ENCODE peak calls at places on chromosomes 6 and 20, in eight cellular contexts. One of them, this sample, is unnamed.

GRCh38 chr20:61570796-61571195 is 318.7 kb downstream of the CDH4 start:
- DNase-seq in glutamatergic neuron: no peak
- DNase-seq in GM13976: no peak
- DNase-seq in brain microvascular endothelial cell: no peak
- DNase-seq in left lung: no peak
- DNase-seq in RWPE1: no peak
- DNase-seq in cardiac fibroblast: no peak
- DNase-seq in upper lobe of left lung: no peak
- DNase-seq in this sample: no peak

GRCh38 chr6:29375191-29375590 is at the start of gene OR12D3:
- DNase-seq in glutamatergic neuron: no peak
- DNase-seq in GM13976: no peak
- DNase-seq in brain microvascular endothelial cell: no peak
- DNase-seq in left lung: no peak
- DNase-seq in RWPE1: no peak
- DNase-seq in cardiac fibroblast: no peak
- DNase-seq in upper lobe of left lung: no peak
- DNase-seq in this sample: no peak

GRCh38 chr6:144296973-144297372 is 11.8 kb downstream of the UTRN start:
- DNase-seq in glutamatergic neuron: no peak
- DNase-seq in GM13976: no peak
- DNase-seq in brain microvascular endothelial cell: no peak
- DNase-seq in left lung: peak
- DNase-seq in RWPE1: no peak
- DNase-seq in cardiac fibroblast: peak
- DNase-seq in upper lobe of left lung: no peak
- DNase-seq in this sample: no peak

GRCh38 chr20:43375586-43375985 is 82.1 kb upstream of the SRSF6 start:
- DNase-seq in glutamatergic neuron: no peak
- DNase-seq in GM13976: no peak
- DNase-seq in brain microvascular endothelial cell: no peak
- DNase-seq in left lung: no peak
- DNase-seq in RWPE1: no peak
- DNase-seq in cardiac fibroblast: peak
- DNase-seq in upper lobe of left lung: no peak
- DNase-seq in this sample: no peak

GRCh38 chr6:166615059-166615770 is 11.8 kb downstream of the RPS6KA2 start:
- DNase-seq in glutamatergic neuron: no peak
- DNase-seq in GM13976: no peak
- DNase-seq in brain microvascular endothelial cell: peak
- DNase-seq in left lung: no peak
- DNase-seq in RWPE1: no peak
- DNase-seq in cardiac fibroblast: peak
- DNase-seq in upper lobe of left lung: peak
- DNase-seq in this sample: no peak

GRCh38 chr20:59010321-59010994 is 3.4 kb upstream of the CTSZ start:
- DNase-seq in glutamatergic neuron: no peak
- DNase-seq in GM13976: no peak
- DNase-seq in brain microvascular endothelial cell: no peak
- DNase-seq in left lung: peak
- DNase-seq in RWPE1: peak
- DNase-seq in cardiac fibroblast: peak
- DNase-seq in upper lobe of left lung: no peak
- DNase-seq in this sample: no peak

GRCh38 chr6:151959086-151959485 is 151.6 kb downstream of the ESR1 start:
- DNase-seq in glutamatergic neuron: no peak
- DNase-seq in GM13976: no peak
- DNase-seq in brain microvascular endothelial cell: no peak
- DNase-seq in left lung: no peak
- DNase-seq in RWPE1: no peak
- DNase-seq in cardiac fibroblast: no peak
- DNase-seq in upper lobe of left lung: no peak
- DNase-seq in this sample: no peak

GRCh38 chr6:89734526-89734925 is 85.1 kb downstream of the MDN1 start:
- DNase-seq in glutamatergic neuron: no peak
- DNase-seq in GM13976: no peak
- DNase-seq in brain microvascular endothelial cell: peak
- DNase-seq in left lung: no peak
- DNase-seq in RWPE1: no peak
- DNase-seq in cardiac fibroblast: peak
- DNase-seq in upper lobe of left lung: no peak
- DNase-seq in this sample: no peak

GRCh38 chr6:110075406-110075805 is 97.3 kb downstream of the GPR6 start:
- DNase-seq in glutamatergic neuron: no peak
- DNase-seq in GM13976: no peak
- DNase-seq in brain microvascular endothelial cell: no peak
- DNase-seq in left lung: no peak
- DNase-seq in RWPE1: no peak
- DNase-seq in cardiac fibroblast: peak
- DNase-seq in upper lobe of left lung: no peak
- DNase-seq in this sample: no peak

GRCh38 chr6:28537509-28538140 is 11.9 kb downstream of the GPX5 start:
- DNase-seq in glutamatergic neuron: no peak
- DNase-seq in GM13976: no peak
- DNase-seq in brain microvascular endothelial cell: peak
- DNase-seq in left lung: no peak
- DNase-seq in RWPE1: no peak
- DNase-seq in cardiac fibroblast: no peak
- DNase-seq in upper lobe of left lung: no peak
- DNase-seq in this sample: no peak

GRCh38 chr6:153058909-153059308 is 56.4 kb upstream of the MTRF1L start:
- DNase-seq in glutamatergic neuron: no peak
- DNase-seq in GM13976: no peak
- DNase-seq in brain microvascular endothelial cell: no peak
- DNase-seq in left lung: no peak
- DNase-seq in RWPE1: no peak
- DNase-seq in cardiac fibroblast: peak
- DNase-seq in upper lobe of left lung: no peak
- DNase-seq in this sample: no peak

GRCh38 chr6:36997811-36998722 is 7.4 kb upstream of the FGD2 start:
- DNase-seq in glutamatergic neuron: no peak
- DNase-seq in GM13976: no peak
- DNase-seq in brain microvascular endothelial cell: no peak
- DNase-seq in left lung: no peak
- DNase-seq in RWPE1: no peak
- DNase-seq in cardiac fibroblast: no peak
- DNase-seq in upper lobe of left lung: no peak
- DNase-seq in this sample: no peak

GRCh38 chr6:3227363-3228045 is at the start of gene TUBB2B:
- DNase-seq in glutamatergic neuron: peak
- DNase-seq in GM13976: peak
- DNase-seq in brain microvascular endothelial cell: no peak
- DNase-seq in left lung: no peak
- DNase-seq in RWPE1: no peak
- DNase-seq in cardiac fibroblast: peak
- DNase-seq in upper lobe of left lung: peak
- DNase-seq in this sample: peak

GRCh38 chr6:100311707-100312266 is 152.9 kb downstream of the SIM1 start:
- DNase-seq in glutamatergic neuron: no peak
- DNase-seq in GM13976: no peak
- DNase-seq in brain microvascular endothelial cell: no peak
- DNase-seq in left lung: no peak
- DNase-seq in RWPE1: no peak
- DNase-seq in cardiac fibroblast: no peak
- DNase-seq in upper lobe of left lung: no peak
- DNase-seq in this sample: no peak

DNA sequence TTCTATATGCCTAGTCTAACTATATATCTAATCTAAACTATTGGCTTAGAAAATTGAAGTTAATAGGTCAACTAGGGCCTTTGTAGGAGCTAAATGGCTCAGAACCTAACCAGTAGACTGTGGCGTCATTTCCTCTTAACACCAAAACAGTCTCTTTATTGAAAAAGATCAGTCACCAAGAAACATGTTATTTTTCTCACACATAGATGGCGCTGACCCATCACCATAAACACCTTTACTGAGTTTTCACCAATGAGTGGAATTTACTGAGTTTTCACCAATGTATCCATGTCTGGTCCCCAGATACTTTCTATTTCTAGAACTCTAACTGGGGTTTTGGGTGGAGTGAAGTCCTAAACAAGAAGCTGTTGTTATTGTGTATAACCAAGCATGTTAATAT is 636.0 kb downstream of the BCKDHB start:
- DNase-seq in glutamatergic neuron: no peak
- DNase-seq in GM13976: no peak
- DNase-seq in brain microvascular endothelial cell: peak
- DNase-seq in left lung: no peak
- DNase-seq in RWPE1: peak
- DNase-seq in cardiac fibroblast: peak
- DNase-seq in upper lobe of left lung: no peak
- DNase-seq in this sample: no peak
- TF ChIP-seq CTCF in glutamatergic neuron: peak
- TF ChIP-seq CTCF in GM13976: no peak
- TF ChIP-seq CTCF in brain microvascular endothelial cell: peak
- TF ChIP-seq CTCF in left lung: no peak
- TF ChIP-seq CTCF in RWPE1: peak
- TF ChIP-seq CTCF in cardiac fibroblast: peak
- TF ChIP-seq CTCF in upper lobe of left lung: no peak
- TF ChIP-seq CTCF in this sample: peak

DNA sequence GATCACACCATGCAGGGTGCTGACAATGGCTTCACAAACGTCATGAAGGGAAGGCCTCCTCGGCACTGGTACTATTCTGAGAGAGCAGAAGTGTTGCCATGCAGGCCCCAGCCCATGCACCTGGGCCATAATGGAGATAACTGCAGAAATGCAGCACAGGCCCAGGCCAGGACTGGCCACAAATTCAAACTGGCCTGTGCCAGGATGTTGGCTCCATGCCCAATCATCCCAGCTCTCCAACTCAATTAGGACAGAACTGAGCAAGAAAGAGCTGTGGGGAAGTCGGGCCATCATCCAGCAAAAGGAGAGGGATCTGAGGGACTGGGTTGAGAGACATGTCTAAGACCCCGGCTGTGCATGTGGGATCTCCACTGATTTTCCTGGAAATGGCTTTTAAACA is 48.9 kb upstream of the SYNDIG1 start:
- DNase-seq in glutamatergic neuron: no peak
- DNase-seq in GM13976: no peak
- DNase-seq in brain microvascular endothelial cell: no peak
- DNase-seq in left lung: no peak
- DNase-seq in RWPE1: no peak
- DNase-seq in cardiac fibroblast: no peak
- DNase-seq in upper lobe of left lung: no peak
- DNase-seq in this sample: no peak
- TF ChIP-seq CTCF in glutamatergic neuron: no peak
- TF ChIP-seq CTCF in GM13976: no peak
- TF ChIP-seq CTCF in brain microvascular endothelial cell: no peak
- TF ChIP-seq CTCF in left lung: no peak
- TF ChIP-seq CTCF in RWPE1: no peak
- TF ChIP-seq CTCF in cardiac fibroblast: no peak
- TF ChIP-seq CTCF in upper lobe of left lung: no peak
- TF ChIP-seq CTCF in this sample: no peak

DNA sequence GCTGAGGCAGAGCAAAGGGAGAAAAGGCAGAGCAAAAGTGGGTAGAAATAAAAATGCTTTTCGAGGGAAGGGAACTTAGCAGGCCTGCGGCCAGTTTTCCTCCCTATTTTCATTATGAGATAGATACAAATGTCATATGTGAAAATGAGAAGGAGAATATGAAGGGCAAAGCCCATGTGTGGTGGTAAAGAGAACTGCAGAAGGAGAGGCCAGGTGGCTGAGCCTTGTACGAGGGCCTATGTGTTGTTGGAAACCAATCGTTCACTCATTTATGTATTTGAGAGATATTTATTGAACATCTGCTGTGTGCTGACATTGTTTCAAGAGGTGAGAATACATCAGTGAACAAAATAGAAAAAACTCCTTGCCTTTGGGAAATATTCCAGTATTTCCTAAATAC is 147.7 kb downstream of the SH3BGRL2 start:
- DNase-seq in glutamatergic neuron: no peak
- DNase-seq in GM13976: no peak
- DNase-seq in brain microvascular endothelial cell: no peak
- DNase-seq in left lung: no peak
- DNase-seq in RWPE1: no peak
- DNase-seq in cardiac fibroblast: no peak
- DNase-seq in upper lobe of left lung: no peak
- DNase-seq in this sample: no peak
- TF ChIP-seq CTCF in glutamatergic neuron: no peak
- TF ChIP-seq CTCF in GM13976: no peak
- TF ChIP-seq CTCF in brain microvascular endothelial cell: no peak
- TF ChIP-seq CTCF in left lung: no peak
- TF ChIP-seq CTCF in RWPE1: no peak
- TF ChIP-seq CTCF in cardiac fibroblast: no peak
- TF ChIP-seq CTCF in upper lobe of left lung: no peak
- TF ChIP-seq CTCF in this sample: no peak

GRCh38 chr6:117478853-117479231 is 3.6 kb upstream of the DCBLD1 start:
- DNase-seq in glutamatergic neuron: no peak
- DNase-seq in GM13976: no peak
- DNase-seq in brain microvascular endothelial cell: no peak
- DNase-seq in left lung: no peak
- DNase-seq in RWPE1: no peak
- DNase-seq in cardiac fibroblast: no peak
- DNase-seq in upper lobe of left lung: no peak
- DNase-seq in this sample: no peak

GRCh38 chr6:117481278-117481925 is 1.1 kb upstream of the DCBLD1 start:
- DNase-seq in glutamatergic neuron: no peak
- DNase-seq in GM13976: peak
- DNase-seq in brain microvascular endothelial cell: no peak
- DNase-seq in left lung: peak
- DNase-seq in RWPE1: no peak
- DNase-seq in cardiac fibroblast: no peak
- DNase-seq in upper lobe of left lung: peak
- DNase-seq in this sample: no peak

GRCh38 chr6:117480651-117481050 is 1.8 kb upstream of the DCBLD1 start:
- DNase-seq in glutamatergic neuron: no peak
- DNase-seq in GM13976: no peak
- DNase-seq in brain microvascular endothelial cell: no peak
- DNase-seq in left lung: no peak
- DNase-seq in RWPE1: no peak
- DNase-seq in cardiac fibroblast: no peak
- DNase-seq in upper lobe of left lung: no peak
- DNase-seq in this sample: no peak

GRCh38 chr6:117481926-117482239 is 591 bp upstream of the DCBLD1 start:
- DNase-seq in glutamatergic neuron: no peak
- DNase-seq in GM13976: no peak
- DNase-seq in brain microvascular endothelial cell: no peak
- DNase-seq in left lung: no peak
- DNase-seq in RWPE1: no peak
- DNase-seq in cardiac fibroblast: no peak
- DNase-seq in upper lobe of left lung: no peak
- DNase-seq in this sample: no peak

DNA sequence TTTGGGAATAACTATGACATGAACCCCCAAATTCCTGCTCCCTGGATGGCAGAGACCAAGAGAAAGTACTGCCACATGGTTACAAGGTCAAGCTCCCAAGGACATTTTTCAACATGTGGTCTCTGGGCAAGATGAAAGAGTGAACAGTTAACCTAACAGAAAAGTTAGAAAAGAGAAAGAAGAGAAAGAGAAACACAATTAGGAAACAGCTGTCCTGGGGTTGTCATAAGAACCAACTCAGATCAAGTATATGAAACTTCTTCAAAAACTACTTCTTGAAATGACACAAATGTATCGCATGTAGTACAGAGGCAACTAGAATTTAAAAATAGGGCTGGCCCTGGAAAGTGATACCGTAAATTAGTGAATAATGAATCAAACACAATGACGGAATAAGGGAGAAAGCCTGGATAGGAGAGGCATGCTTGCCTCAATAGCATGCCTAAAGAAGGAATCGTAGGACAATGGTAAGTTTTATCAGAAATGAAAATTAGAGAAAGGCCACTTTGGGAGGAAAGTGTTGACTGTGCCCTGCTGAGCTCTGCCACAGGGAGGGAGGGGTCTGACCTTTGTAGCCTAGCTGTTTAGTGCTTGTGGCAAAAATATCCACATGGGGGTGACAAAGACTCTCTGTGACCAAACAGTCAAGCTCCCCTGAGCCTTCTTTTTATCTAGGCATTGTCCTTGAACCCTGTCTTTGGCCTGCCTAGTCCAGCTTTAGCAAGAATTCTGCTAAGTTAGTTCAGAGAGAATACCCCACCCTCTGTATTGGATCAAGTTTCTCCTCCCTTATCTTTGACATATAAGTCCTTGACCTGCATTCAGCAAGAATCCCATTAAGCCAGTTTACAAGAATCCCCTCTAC is 4.3 kb upstream of the DCBLD1 start:
- DNase-seq in glutamatergic neuron: no peak
- DNase-seq in GM13976: peak
- DNase-seq in brain microvascular endothelial cell: no peak
- DNase-seq in left lung: no peak
- DNase-seq in RWPE1: peak
- DNase-seq in cardiac fibroblast: peak
- DNase-seq in upper lobe of left lung: no peak
- DNase-seq in this sample: no peak
- TF ChIP-seq CTCF in glutamatergic neuron: no peak
- TF ChIP-seq CTCF in GM13976: peak
- TF ChIP-seq CTCF in brain microvascular endothelial cell: peak
- TF ChIP-seq CTCF in left lung: peak
- TF ChIP-seq CTCF in RWPE1: no peak
- TF ChIP-seq CTCF in cardiac fibroblast: no peak
- TF ChIP-seq CTCF in upper lobe of left lung: no peak
- TF ChIP-seq CTCF in this sample: no peak

This sample was measured in progenitor cell of endocrine pancreas.